ENCODE peak calls at places on chromosomes 6 and 20, in nine cellular contexts. V is CD8-positive, alpha-beta T cell; N is A549; I is tibial artery; Q is right lobe of liver; B is HFF-Myc; R is ovary; D is GM23338; P is cardiac muscle cell. H is an unnamed sample.

GRCh38 chr6:73798592-73798991 is 102.6 kb downstream of the CD109 start:
- DNase-seq in V (no peak), N (peak; percentile 31), I (peak; percentile 68), Q (no peak), B (peak; percentile 86), R (no peak), D (peak; percentile 60), P (no peak), H (peak; percentile 92)

GRCh38 chr20:31788578-31788977 is 30.6 kb upstream of the MYLK2 start:
- DNase-seq in V (no peak), N (peak; percentile 21), I (no peak), Q (no peak), B (no peak), R (no peak), D (peak; percentile 58), P (peak; percentile 36), H (no peak)

GRCh38 chr6:44000164-44000842 is 126.9 kb downstream of the MRPL14 start:
- DNase-seq in V (no peak), N (no peak), I (no peak), Q (peak; percentile 47), B (no peak), R (no peak), D (peak; percentile 53), P (no peak), H (peak; percentile 33)

GRCh38 chr6:144047688-144048087 is 39.6 kb upstream of the PLAGL1 start:
- DNase-seq in V (no peak), N (no peak), I (no peak), Q (no peak), B (no peak), R (no peak), D (no peak), P (no peak), H (no peak)

GRCh38 chr20:35972445-35972844 is 4.1 kb downstream of the CNBD2 start:
- DNase-seq in V (no peak), N (no peak), I (no peak), Q (no peak), B (peak; percentile 80), R (no peak), D (no peak), P (no peak), H (peak; percentile 23)

GRCh38 chr6:34108159-34108558 is 37.7 kb downstream of the GRM4 start:
- DNase-seq in V (no peak), N (no peak), I (no peak), Q (no peak), B (no peak), R (no peak), D (no peak), P (no peak), H (no peak)

GRCh38 chr6:958531-958930 is 265.6 kb upstream of the EXOC2 start:
- DNase-seq in V (no peak), N (no peak), I (no peak), Q (no peak), B (peak; percentile 98), R (no peak), D (no peak), P (no peak), H (peak; percentile 80)

GRCh38 chr6:158259845-158260244 is 52.4 kb upstream of the TULP4 start:
- DNase-seq in V (no peak), N (no peak), I (no peak), Q (no peak), B (no peak), R (no peak), D (no peak), P (no peak), H (no peak)

GRCh38 chr6:135018057-135018456 is 36.6 kb downstream of the HBS1L start:
- DNase-seq in V (no peak), N (no peak), I (no peak), Q (no peak), B (no peak), R (no peak), D (no peak), P (no peak), H (no peak)

GRCh38 chr20:43726811-43727338 is at the start of gene GTSF1L:
- DNase-seq in V (no peak), N (no peak), I (no peak), Q (no peak), B (no peak), R (no peak), D (no peak), P (no peak), H (peak; percentile 83)

GRCh38 chr6:72959821-72960220 is 265.5 kb downstream of the KHDC1L start:
- DNase-seq in V (no peak), N (no peak), I (no peak), Q (no peak), B (no peak), R (no peak), D (no peak), P (no peak), H (peak; percentile 38)

GRCh38 chr6:41404221-41404866 is 68.9 kb downstream of the NCR2 start:
- DNase-seq in V (no peak), N (no peak), I (no peak), Q (no peak), B (no peak), R (no peak), D (no peak), P (no peak), H (no peak)

GRCh38 chr6:83509416-83509815 is 2.9 kb upstream of the PRSS35 start:
- DNase-seq in V (no peak), N (no peak), I (no peak), Q (no peak), B (no peak), R (no peak), D (no peak), P (no peak), H (no peak)

GRCh38 chr6:136719280-136720044 is 72.8 kb downstream of the MAP3K5 start:
- DNase-seq in V (no peak), N (no peak), I (no peak), Q (no peak), B (no peak), R (no peak), D (no peak), P (no peak), H (peak; percentile 12)

GRCh38 chr6:86942761-86943526 is 5.6 kb downstream of the HTR1E start:
- DNase-seq in V (no peak), N (no peak), I (no peak), Q (no peak), B (no peak), R (no peak), D (no peak), P (no peak), H (no peak)

DNA sequence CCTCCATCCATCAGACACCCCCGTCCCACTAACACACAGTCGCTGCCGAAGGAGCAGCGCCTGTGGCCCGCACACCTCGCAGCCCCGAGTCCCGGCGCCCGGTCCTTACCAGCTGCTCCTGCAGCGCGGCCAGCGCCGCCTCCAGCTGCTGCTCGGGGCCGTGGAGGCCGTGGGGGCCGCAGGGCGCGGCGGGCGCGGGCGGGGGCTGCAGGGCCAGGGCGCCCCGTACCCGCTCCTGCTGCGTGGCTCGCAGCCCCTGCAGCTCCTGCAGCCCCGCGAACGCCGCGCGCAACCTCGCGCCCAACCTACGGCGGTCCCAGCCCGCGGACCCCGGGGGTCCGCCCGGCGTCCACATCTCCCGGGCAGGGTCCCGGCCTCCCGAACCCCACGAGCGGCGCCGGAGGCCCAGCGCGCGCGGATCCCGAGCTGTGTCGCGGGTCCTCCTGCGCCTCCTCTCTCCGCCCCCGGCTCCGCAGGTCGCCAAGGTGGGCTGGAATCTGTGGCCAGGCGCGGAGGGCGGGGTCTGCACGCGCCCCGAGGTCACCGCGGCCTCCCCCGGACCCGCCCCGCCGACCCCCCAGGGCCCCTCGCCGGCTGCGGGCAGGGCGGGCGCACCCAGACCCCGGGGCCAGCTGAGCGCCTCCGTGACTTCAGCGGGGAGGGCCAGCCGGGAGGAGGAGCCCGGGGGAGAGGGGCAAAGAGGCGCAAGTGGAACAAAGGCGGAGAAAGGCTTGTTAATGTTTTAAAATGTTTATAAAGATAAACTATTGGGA is at the start of gene DACT2:
- DNase-seq in V (no peak), N (peak; percentile 18), I (no peak), Q (no peak), B (no peak), R (no peak), D (peak; percentile 67), P (peak; percentile 33), H (no peak)
- H3K4me3 ChIP-seq in V (no peak within 1 kb of the TSS), N (peak within 1 kb of the TSS; percentile 72), I (peak within 1 kb of the TSS; percentile 34), Q (peak within 1 kb of the TSS; percentile 16), B (no peak within 1 kb of the TSS), R (peak within 1 kb of the TSS; percentile 37), D (peak within 1 kb of the TSS; percentile 68), P (peak within 1 kb of the TSS; percentile 70), H (no peak within 1 kb of the TSS)

DNA sequence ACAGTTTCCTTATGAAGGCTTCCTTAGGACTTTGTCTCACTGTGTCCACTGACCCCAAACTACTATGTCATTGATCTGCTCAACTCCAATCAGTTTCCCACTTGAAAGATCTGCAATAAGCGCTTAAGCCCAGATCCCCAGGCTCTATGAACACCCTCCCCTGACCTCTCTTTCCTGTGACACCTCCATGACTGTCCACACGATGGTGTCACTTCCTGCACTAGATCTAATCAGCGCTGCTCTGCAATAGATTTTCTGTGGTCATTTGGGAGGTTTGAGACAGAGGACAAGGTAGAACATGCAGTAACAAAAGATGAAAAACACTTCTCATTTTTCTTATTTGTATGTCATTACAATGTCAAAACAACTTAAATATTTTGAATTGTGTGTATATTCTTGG is 304.6 kb upstream of the AGPAT4 start:
- DNase-seq in V (no peak), N (no peak), I (no peak), Q (no peak), B (no peak), R (no peak), D (no peak), P (no peak), H (no peak)
- TF ChIP-seq CTCF in V (no peak), N (no peak), I (no peak), Q (no peak), B (no peak), R (no peak), D (peak; percentile 4), P (no peak), H (no peak)

GRCh38 chr20:57582432-57583288 is 21.8 kb downstream of the PCK1 start:
- DNase-seq in V (no peak), N (no peak), I (peak; percentile 94), Q (no peak), B (no peak), R (peak; percentile 59), D (peak; percentile 67), P (peak; percentile 54), H (peak; percentile 75)
- H3K4me3 ChIP-seq in V (no peak overlapping the region), N (peak overlapping the region; percentile 34), I (peak overlapping the region; percentile 32), Q (no peak overlapping the region), B (no peak overlapping the region), R (no peak overlapping the region), D (no peak overlapping the region), P (no peak overlapping the region), H (no peak overlapping the region)

DNA sequence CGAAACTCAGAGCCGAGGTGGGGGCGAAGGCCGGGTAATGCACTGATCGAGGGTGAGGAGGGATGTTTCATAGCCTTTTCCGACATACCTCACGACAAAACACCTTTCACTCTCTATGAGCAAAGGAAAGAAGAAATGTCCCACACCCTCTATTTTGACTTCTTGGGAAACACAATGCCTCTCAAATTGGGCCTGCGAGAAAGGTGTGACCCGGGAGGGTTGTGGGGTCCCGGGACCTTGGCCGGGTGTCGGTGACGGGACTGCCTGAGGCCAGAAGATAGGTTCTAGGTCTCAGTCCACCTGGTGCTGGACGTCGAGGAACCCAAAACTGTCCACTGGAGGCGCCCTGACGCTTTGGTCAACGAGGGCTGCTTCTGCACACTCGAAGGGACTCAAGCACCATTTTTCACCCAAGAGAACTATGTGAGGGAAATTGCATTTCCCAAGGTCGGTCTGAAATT is 41.1 kb upstream of the OSTM1 start:
- DNase-seq in V (no peak), N (peak; percentile 63), I (no peak), Q (peak; percentile 60), B (no peak), R (no peak), D (peak; percentile 80), P (peak; percentile 46), H (no peak)
- TF ChIP-seq CTCF in V (no peak), N (peak; percentile 54), I (no peak), Q (peak; percentile 47), B (peak; percentile 55), R (no peak), D (peak; percentile 61), P (peak; percentile 49), H (peak; percentile 50)

H was measured in astrocyte of the spinal cord.